ENCODE peak calls at places on chromosomes 3 and 15, in ten cellular contexts. G, M, C, I, U, P, F, R, S and B are unnamed samples.

GRCh38 chr15:35289029-35289617 is 204.0 kb upstream of the NANOGP8 start:
- DNase-seq in G (no peak), M (peak), C (no peak), I (peak), U (no peak), P (no peak), F (no peak), R (no peak), S (peak), B (no peak)

GRCh38 chr15:42137461-42138261 is 18.8 kb downstream of the PLA2G4F start:
- DNase-seq in G (no peak), M (peak), C (no peak), I (peak), U (peak), P (no peak), F (peak), R (no peak), S (peak), B (peak)

GRCh38 chr3:139522421-139522820 is 17.1 kb downstream of the RBP1 start:
- DNase-seq in G (no peak), M (no peak), C (no peak), I (no peak), U (no peak), P (no peak), F (no peak), R (no peak), S (peak), B (no peak)

GRCh38 chr3:51568041-51568440 is 29.5 kb downstream of the RAD54L2 start:
- DNase-seq in G (no peak), M (no peak), C (no peak), I (peak), U (no peak), P (no peak), F (no peak), R (no peak), S (no peak), B (no peak)

GRCh38 chr3:45153658-45154437 is 7.7 kb upstream of the CDCP1 start:
- DNase-seq in G (no peak), M (peak), C (no peak), I (peak), U (no peak), P (no peak), F (no peak), R (no peak), S (no peak), B (no peak)

GRCh38 chr3:105728913-105729312 is 139.9 kb downstream of the CBLB start:
- DNase-seq in G (no peak), M (no peak), C (no peak), I (no peak), U (no peak), P (no peak), F (no peak), R (no peak), S (no peak), B (no peak)

GRCh38 chr3:124993462-124993861 is 58.9 kb upstream of the MUC13 start:
- DNase-seq in G (no peak), M (peak), C (peak), I (no peak), U (no peak), P (no peak), F (peak), R (no peak), S (no peak), B (no peak)

GRCh38 chr15:50241684-50242450 is 23.7 kb downstream of the HDC start:
- DNase-seq in G (no peak), M (no peak), C (no peak), I (peak), U (no peak), P (no peak), F (no peak), R (no peak), S (no peak), B (no peak)

GRCh38 chr3:11610044-11610671 is 33.6 kb downstream of the VGLL4 start:
- DNase-seq in G (no peak), M (peak), C (no peak), I (no peak), U (peak), P (no peak), F (no peak), R (no peak), S (no peak), B (peak)

GRCh38 chr15:99438222-99438592 is 127.6 kb upstream of the MEF2A start:
- DNase-seq in G (no peak), M (no peak), C (no peak), I (no peak), U (no peak), P (no peak), F (peak), R (no peak), S (no peak), B (no peak)
- H3K4me3 ChIP-seq in G (no peak), M (no peak), C (no peak), I (no peak), U (no peak), P (no peak), F (no peak), R (no peak), S (no peak), B (no peak)

DNA sequence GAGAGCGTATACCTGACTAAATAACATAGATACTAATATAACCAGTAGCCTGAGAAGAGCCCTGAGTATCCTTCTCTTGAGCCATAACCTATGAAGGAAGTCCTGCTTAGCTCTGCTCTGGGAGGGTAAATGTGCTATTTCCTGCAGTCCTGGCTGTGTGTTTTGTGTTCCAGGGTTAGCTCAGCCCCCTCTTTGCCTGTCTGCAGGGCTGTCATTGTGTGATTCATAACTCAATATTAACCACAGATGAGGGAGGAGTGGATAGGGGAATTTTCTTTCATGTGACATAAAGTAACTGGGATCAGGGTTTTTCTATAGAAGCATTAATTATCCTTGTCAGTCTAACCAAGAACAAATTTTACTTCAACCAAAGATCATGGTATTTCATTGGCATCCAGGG is 183.3 kb upstream of the ZBTB20 start:
- DNase-seq in G (no peak), M (peak), C (no peak), I (peak), U (no peak), P (no peak), F (no peak), R (no peak), S (no peak), B (no peak)
- H3K4me3 ChIP-seq in G (no peak), M (no peak), C (no peak), I (no peak), U (no peak), P (no peak), F (no peak), R (no peak), S (no peak), B (no peak)

GRCh38 chr3:57131210-57131588 is 34.0 kb downstream of the IL17RD start:
- DNase-seq in G (no peak), M (no peak), C (no peak), I (no peak), U (no peak), P (no peak), F (no peak), R (no peak), S (no peak), B (no peak)

GRCh38 chr3:57130426-57131209 is 34.5 kb downstream of the IL17RD start:
- DNase-seq in G (no peak), M (no peak), C (no peak), I (no peak), U (no peak), P (no peak), F (no peak), R (no peak), S (peak), B (no peak)

GRCh38 chr3:57126244-57126643 is 38.9 kb downstream of the IL17RD start:
- DNase-seq in G (no peak), M (no peak), C (no peak), I (no peak), U (no peak), P (no peak), F (no peak), R (no peak), S (peak), B (no peak)

GRCh38 chr3:57128863-57129602 is 36.1 kb downstream of the IL17RD start:
- DNase-seq in G (no peak), M (no peak), C (no peak), I (peak), U (no peak), P (no peak), F (no peak), R (no peak), S (peak), B (no peak)

GRCh38 chr3:57127849-57128566 is 37.1 kb downstream of the IL17RD start:
- DNase-seq in G (no peak), M (peak), C (no peak), I (peak), U (no peak), P (no peak), F (no peak), R (no peak), S (no peak), B (no peak)
- H3K4me3 ChIP-seq in G (no peak), M (no peak), C (no peak), I (peak), U (no peak), P (no peak), F (no peak), R (no peak), S (no peak), B (no peak)

DNA sequence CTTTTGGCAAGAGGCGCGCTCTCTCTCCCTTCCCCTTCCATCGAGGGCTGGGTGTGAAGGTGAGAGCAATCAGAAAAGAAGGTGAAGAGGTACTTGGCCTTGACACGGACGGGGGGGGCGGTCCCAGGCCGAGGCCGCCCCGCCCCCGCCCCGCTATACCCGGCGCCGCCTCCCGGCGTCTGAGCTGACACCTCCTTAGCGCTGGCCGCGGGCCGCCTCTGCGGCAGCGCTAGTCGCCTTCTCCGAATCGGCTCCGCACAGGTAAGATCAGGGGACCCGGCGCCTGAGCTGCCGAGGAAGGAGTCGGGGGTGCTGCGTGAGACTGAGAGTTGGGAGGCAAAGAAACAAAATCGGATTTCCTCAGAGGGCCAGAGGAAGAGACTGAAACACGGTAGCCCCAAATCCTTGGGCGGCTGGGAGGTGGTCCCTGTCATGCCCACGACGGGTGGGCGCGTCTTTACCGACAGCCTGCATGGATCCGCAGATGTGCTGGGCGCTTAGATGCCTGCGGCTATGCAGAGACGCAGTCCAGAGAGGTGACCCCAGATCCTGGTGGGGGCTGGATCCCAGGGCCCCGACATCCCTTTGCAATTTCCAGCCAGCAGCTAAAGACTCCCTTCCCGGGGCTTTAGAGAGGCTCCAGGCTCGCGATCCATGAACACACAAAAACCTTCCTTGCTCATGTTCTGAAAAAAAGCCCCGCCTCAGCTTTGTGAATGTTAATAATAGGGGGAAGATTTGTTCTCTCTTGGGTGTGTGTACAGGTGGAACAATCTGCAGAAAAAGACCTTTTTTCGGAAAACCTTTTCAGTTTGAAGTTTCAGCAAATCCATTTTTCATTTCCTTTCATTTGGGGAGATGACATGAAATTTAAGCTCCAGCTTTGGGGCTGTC is at the start of gene ENTPD3:
- DNase-seq in G (peak), M (no peak), C (no peak), I (peak), U (peak), P (no peak), F (peak), R (peak), S (peak), B (peak)
- H3K4me3 ChIP-seq in G (peak), M (peak), C (peak), I (peak), U (peak), P (no peak), F (no peak), R (peak), S (peak), B (peak)